ENCODE peak calls at places on chromosome 20, in four cellular contexts. One of them, this sample, is unnamed.

GRCh38 chr20:61404311-61404710 is 152.2 kb downstream of the CDH4 start:
- DNase-seq in mesendoderm: no peak
- DNase-seq in H1: no peak
- DNase-seq in H9: no peak
- DNase-seq in this sample: no peak

GRCh38 chr20:47456952-47457724 is 44.5 kb upstream of the NCOA3 start:
- DNase-seq in mesendoderm: no peak
- DNase-seq in H1: no peak
- DNase-seq in H9: no peak
- DNase-seq in this sample: peak; percentile 53

GRCh38 chr20:25296094-25297093 is 48.5 kb downstream of the PYGB start:
- DNase-seq in mesendoderm: peak; percentile 37
- DNase-seq in H1: no peak
- DNase-seq in H9: no peak
- DNase-seq in this sample: no peak

GRCh38 chr20:34753706-34754461 is 49.7 kb downstream of the TP53INP2 start:
- DNase-seq in mesendoderm: peak; percentile 19
- DNase-seq in H1: no peak
- DNase-seq in H9: no peak
- DNase-seq in this sample: peak; percentile 51

GRCh38 chr20:59042151-59042795 is at the start of gene PRELID3B:
- DNase-seq in mesendoderm: peak; percentile 27
- DNase-seq in H1: no peak
- DNase-seq in H9: no peak
- DNase-seq in this sample: peak; percentile 18

GRCh38 chr20:16445482-16445881 is 127.8 kb downstream of the KIF16B start:
- DNase-seq in mesendoderm: no peak
- DNase-seq in H1: no peak
- DNase-seq in H9: no peak
- DNase-seq in this sample: no peak

GRCh38 chr20:945841-946240 is 29.7 kb upstream of the ANGPT4 start:
- DNase-seq in mesendoderm: no peak
- DNase-seq in H1: no peak
- DNase-seq in H9: no peak
- DNase-seq in this sample: no peak

GRCh38 chr20:1269850-1270249 is 3.8 kb downstream of the SNPH start:
- DNase-seq in mesendoderm: no peak
- DNase-seq in H1: no peak
- DNase-seq in H9: no peak
- DNase-seq in this sample: no peak

GRCh38 chr20:41649489-41649888 is 31.3 kb upstream of the CHD6 start:
- DNase-seq in mesendoderm: no peak
- DNase-seq in H1: no peak
- DNase-seq in H9: no peak
- DNase-seq in this sample: no peak

GRCh38 chr20:62727584-62728027 is 19.0 kb downstream of the NTSR1 start:
- DNase-seq in mesendoderm: no peak
- DNase-seq in H1: no peak
- DNase-seq in H9: no peak
- DNase-seq in this sample: no peak

GRCh38 chr20:56788671-56789610 is 159.8 kb downstream of the TFAP2C start:
- DNase-seq in mesendoderm: no peak
- DNase-seq in H1: no peak
- DNase-seq in H9: no peak
- DNase-seq in this sample: no peak

GRCh38 chr20:539236-539635 is 4.4 kb downstream of the CSNK2A1 start:
- DNase-seq in mesendoderm: peak; percentile 61
- DNase-seq in H1: no peak
- DNase-seq in H9: no peak
- DNase-seq in this sample: no peak

GRCh38 chr20:1467355-1468116 is 887 bp upstream of the NSFL1C start:
- DNase-seq in mesendoderm: peak; percentile 27
- DNase-seq in H1: peak; percentile 48
- DNase-seq in H9: peak; percentile 43
- DNase-seq in this sample: peak; percentile 90

GRCh38 chr20:18705490-18705889 is 108.1 kb upstream of the SCP2D1 start:
- DNase-seq in mesendoderm: no peak
- DNase-seq in H1: no peak
- DNase-seq in H9: no peak
- DNase-seq in this sample: peak; percentile 3

GRCh38 chr20:14341782-14342181 is 4.4 kb upstream of the FLRT3 start:
- DNase-seq in mesendoderm: no peak
- DNase-seq in H1: no peak
- DNase-seq in H9: no peak
- DNase-seq in this sample: no peak

GRCh38 chr20:10625641-10626040 is 48.2 kb downstream of the JAG1 start:
- DNase-seq in mesendoderm: peak; percentile 44
- DNase-seq in H1: no peak
- DNase-seq in H9: no peak
- DNase-seq in this sample: peak; percentile 76

GRCh38 chr20:5843054-5843731 is 93.0 kb downstream of the SHLD1 start:
- DNase-seq in mesendoderm: no peak
- DNase-seq in H1: no peak
- DNase-seq in H9: no peak
- DNase-seq in this sample: no peak

GRCh38 chr20:63947638-63948456 is 8.4 kb downstream of the UCKL1 start:
- DNase-seq in mesendoderm: no peak
- DNase-seq in H1: no peak
- DNase-seq in H9: no peak
- DNase-seq in this sample: no peak

GRCh38 chr20:56418385-56418861 is 6.4 kb downstream of the CASS4 start:
- DNase-seq in mesendoderm: no peak
- DNase-seq in H1: no peak
- DNase-seq in H9: no peak
- DNase-seq in this sample: no peak

GRCh38 chr20:41359541-41360011 is 7.0 kb downstream of the EMILIN3 start:
- DNase-seq in mesendoderm: no peak
- DNase-seq in H1: no peak
- DNase-seq in H9: no peak
- DNase-seq in this sample: no peak

GRCh38 chr20:22796465-22797077 is 212.2 kb upstream of the FOXA2 start:
- DNase-seq in mesendoderm: no peak
- DNase-seq in H1: no peak
- DNase-seq in H9: no peak
- DNase-seq in this sample: peak; percentile 12

GRCh38 chr20:60108397-60108796 is 150.2 kb downstream of the CDH26 start:
- DNase-seq in mesendoderm: no peak
- DNase-seq in H1: no peak
- DNase-seq in H9: no peak
- DNase-seq in this sample: peak; percentile 56

GRCh38 chr20:40010483-40010882 is 678.6 kb downstream of the MAFB start:
- DNase-seq in mesendoderm: no peak
- DNase-seq in H1: no peak
- DNase-seq in H9: no peak
- DNase-seq in this sample: no peak
- H3K4ac ChIP-seq in mesendoderm: no peak overlapping the region
- H3K4ac ChIP-seq in H1: no peak overlapping the region
- H3K4ac ChIP-seq in H9: no peak overlapping the region
- H3K4ac ChIP-seq in this sample: no peak overlapping the region

GRCh38 chr20:32282461-32282860 is 5.0 kb downstream of the KIF3B start:
- DNase-seq in mesendoderm: no peak
- DNase-seq in H1: no peak
- DNase-seq in H9: no peak
- DNase-seq in this sample: no peak
- H3K79me2 ChIP-seq in mesendoderm: no peaks in the 10 kb centered on the region
- H3K79me2 ChIP-seq in H1: no peaks in the 10 kb centered on the region
- H3K79me2 ChIP-seq in H9: no peaks in the 10 kb centered on the region
- H3K79me2 ChIP-seq in this sample: peaks cover 6% of the 10 kb centered on the region

DNA sequence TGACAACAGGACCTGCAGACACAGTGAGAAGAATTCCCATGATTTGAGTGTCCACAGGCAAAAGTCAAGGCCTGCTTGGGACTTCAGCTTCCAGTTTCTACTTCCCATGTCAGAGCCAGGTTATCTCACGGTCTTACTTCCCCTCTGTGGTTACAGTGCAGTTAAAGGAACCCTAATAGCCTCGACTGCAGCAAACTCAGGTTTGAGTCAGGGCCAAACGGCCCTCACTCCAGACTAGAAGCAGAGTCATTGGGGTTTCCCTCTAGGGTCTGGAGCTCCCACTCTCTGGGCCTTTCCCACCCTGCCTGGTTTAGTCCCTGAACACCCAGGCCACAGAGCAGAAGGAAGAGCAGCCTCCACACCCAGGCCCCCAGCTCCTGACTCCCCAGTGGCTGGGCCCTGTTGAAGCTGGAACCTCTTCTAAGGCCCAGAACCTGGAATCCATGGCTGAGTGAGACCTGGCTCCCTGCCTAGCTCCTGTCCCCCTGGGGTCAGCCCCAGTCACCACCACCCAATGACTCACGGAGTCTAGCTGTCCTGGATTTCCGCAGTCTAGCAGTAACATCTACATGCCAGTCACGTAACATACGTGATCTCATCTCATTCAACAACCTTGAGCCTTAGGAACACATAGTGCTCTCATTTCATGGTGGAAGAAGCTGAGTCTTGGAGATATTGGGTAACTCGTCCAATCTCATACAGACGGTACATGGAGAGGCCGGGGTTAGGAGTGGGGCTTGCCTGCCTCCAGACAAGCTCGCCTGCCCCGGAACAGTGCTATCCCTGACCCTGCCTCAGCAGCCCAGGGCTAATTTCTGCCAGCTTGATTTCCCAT is 9.2 kb upstream of the GHRH start:
- DNase-seq in mesendoderm: no peak
- DNase-seq in H1: no peak
- DNase-seq in H9: no peak
- DNase-seq in this sample: peak; percentile 38
- H3K4ac ChIP-seq in mesendoderm: no peak overlapping the region
- H3K4ac ChIP-seq in H1: peak overlapping the region; percentile 65
- H3K4ac ChIP-seq in H9: no peak overlapping the region
- H3K4ac ChIP-seq in this sample: no peak overlapping the region

GRCh38 chr20:51647674-51648570 is 105.4 kb upstream of the NFATC2 start:
- DNase-seq in mesendoderm: no peak
- DNase-seq in H1: no peak
- DNase-seq in H9: no peak
- DNase-seq in this sample: no peak

GRCh38 chr20:51653226-51653625 is 110.7 kb upstream of the NFATC2 start:
- DNase-seq in mesendoderm: no peak
- DNase-seq in H1: no peak
- DNase-seq in H9: no peak
- DNase-seq in this sample: no peak

GRCh38 chr20:51648571-51648947 is 106.0 kb upstream of the NFATC2 start:
- DNase-seq in mesendoderm: no peak
- DNase-seq in H1: no peak
- DNase-seq in H9: no peak
- DNase-seq in this sample: no peak

GRCh38 chr20:51651921-51652549 is 109.5 kb upstream of the NFATC2 start:
- DNase-seq in mesendoderm: no peak
- DNase-seq in H1: no peak
- DNase-seq in H9: no peak
- DNase-seq in this sample: no peak

DNA sequence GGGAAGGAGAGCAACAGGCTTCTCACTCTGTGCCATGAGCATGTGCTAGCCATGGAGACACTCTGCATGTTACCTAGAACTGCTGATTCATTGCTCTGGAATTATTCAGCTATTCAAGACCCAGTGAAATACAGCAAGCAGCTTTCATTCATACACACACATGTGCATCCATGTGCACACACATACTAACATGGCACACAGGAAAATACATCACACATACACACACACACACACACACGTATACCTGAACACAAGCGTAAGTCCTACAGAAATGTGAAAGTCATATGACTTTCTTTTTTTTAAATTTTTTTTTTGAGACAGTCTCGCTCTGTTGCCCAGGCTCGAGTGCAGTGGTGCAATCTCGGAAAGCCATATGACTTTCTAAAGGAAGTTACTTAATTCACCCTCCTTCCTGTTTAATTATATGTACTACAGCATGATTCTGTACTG is 108.2 kb upstream of the NFATC2 start:
- DNase-seq in mesendoderm: peak; percentile 56
- DNase-seq in H1: no peak
- DNase-seq in H9: no peak
- DNase-seq in this sample: peak; percentile 75
- H3K79me2 ChIP-seq in mesendoderm: no peaks in the 10 kb centered on the region
- H3K79me2 ChIP-seq in H1: no peaks in the 10 kb centered on the region
- H3K79me2 ChIP-seq in H9: no peaks in the 10 kb centered on the region
- H3K79me2 ChIP-seq in this sample: no peaks in the 10 kb centered on the region

GRCh38 chr20:52405417-52405816 is 213.8 kb upstream of the ZFP64 start:
- DNase-seq in mesendoderm: no peak
- DNase-seq in H1: no peak
- DNase-seq in H9: no peak
- DNase-seq in this sample: no peak

GRCh38 chr20:52411611-52412010 is 220.0 kb upstream of the ZFP64 start:
- DNase-seq in mesendoderm: no peak
- DNase-seq in H1: no peak
- DNase-seq in H9: no peak
- DNase-seq in this sample: no peak

GRCh38 chr20:52410182-52410647 is 218.6 kb upstream of the ZFP64 start:
- DNase-seq in mesendoderm: peak; percentile 64
- DNase-seq in H1: no peak
- DNase-seq in H9: no peak
- DNase-seq in this sample: no peak

GRCh38 chr20:52410746-52411317 is 219.3 kb upstream of the ZFP64 start:
- DNase-seq in mesendoderm: no peak
- DNase-seq in H1: no peak
- DNase-seq in H9: no peak
- DNase-seq in this sample: no peak
- H3K4ac ChIP-seq in mesendoderm: no peak overlapping the region
- H3K4ac ChIP-seq in H1: no peak overlapping the region
- H3K4ac ChIP-seq in H9: no peak overlapping the region
- H3K4ac ChIP-seq in this sample: no peak overlapping the region

DNA sequence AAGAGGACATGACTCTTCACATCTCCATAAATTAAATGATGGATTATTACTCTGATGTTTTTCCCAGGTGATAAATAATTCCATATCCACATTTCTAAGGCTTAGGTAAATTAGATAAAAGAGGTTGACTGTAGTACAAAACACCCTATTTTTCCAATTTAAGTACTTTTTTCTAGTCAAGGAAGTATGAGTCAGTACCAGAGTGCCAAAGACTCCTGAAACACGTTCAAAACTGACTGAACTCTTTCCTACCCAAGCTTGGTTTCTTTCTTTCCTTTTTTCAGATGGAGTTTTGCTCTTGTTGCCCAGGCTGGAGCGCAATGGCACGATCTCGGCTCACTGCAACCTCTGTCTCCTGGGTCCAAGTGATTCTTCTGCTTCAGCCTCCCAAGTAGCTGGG is 85.0 kb downstream of the DOK5 start:
- DNase-seq in mesendoderm: no peak
- DNase-seq in H1: no peak
- DNase-seq in H9: no peak
- DNase-seq in this sample: no peak
- H3K79me2 ChIP-seq in mesendoderm: no peaks in the 10 kb centered on the region
- H3K79me2 ChIP-seq in H1: no peaks in the 10 kb centered on the region
- H3K79me2 ChIP-seq in H9: no peaks in the 10 kb centered on the region
- H3K79me2 ChIP-seq in this sample: no peaks in the 10 kb centered on the region